ENCODE peak calls at places on chromosomes 4 and X, in seven cellular contexts. L, H, Z, R, O, D and U are unnamed samples.

GRCh38 chr4:139587452-139587851 is 31.4 kb upstream of the SETD7 start:
- DNase-seq in H (no peak), Z (no peak), R (no peak), O (no peak), D (no peak), L (no peak), U (no peak)

GRCh38 chr4:85946821-85947220 is 413.0 kb downstream of the MAPK10 start:
- DNase-seq in Z (no peak), O (no peak), H (no peak), D (no peak), R (no peak), L (no peak), U (no peak)

GRCh38 chr4:172726001-172726423 is 442.6 kb upstream of the GALNT7 start:
- DNase-seq in H (no peak), Z (no peak), O (peak), D (no peak), R (peak), L (no peak), U (no peak)

GRCh38 chrX:2631743-2632532 is 59.2 kb upstream of the CD99 start:
- DNase-seq in O (no peak), Z (no peak), L (no peak), H (no peak), R (no peak), D (no peak), U (peak)

GRCh38 chr4:144754562-144755410 is 108.8 kb downstream of the HHIP start:
- DNase-seq in R (peak), L (peak), H (no peak), D (no peak), O (no peak), Z (no peak), U (no peak)

GRCh38 chrX:149950681-149951080 is 12.4 kb upstream of the EOLA2 start:
- DNase-seq in O (no peak), L (peak), Z (no peak), H (peak), D (peak), R (peak), U (no peak)

GRCh38 chrX:14064632-14065432 is 35.1 kb upstream of the GEMIN8 start:
- DNase-seq in R (peak), Z (no peak), O (no peak), D (peak), H (no peak), L (peak), U (no peak)

GRCh38 chrX:155888139-155888538 is 7.0 kb downstream of the VAMP7 start:
- DNase-seq in O (peak), R (peak), D (no peak), L (peak), Z (no peak), H (no peak), U (no peak)

GRCh38 chrX:103628386-103629290 is at the start of gene TCEAL1:
- DNase-seq in O (no peak), Z (no peak), D (peak), H (peak), L (no peak), R (peak), U (no peak)

GRCh38 chrX:110034036-110034435 is 31.1 kb downstream of the TMEM164 start:
- DNase-seq in H (no peak), Z (no peak), O (no peak), L (no peak), D (no peak), R (no peak), U (no peak)

GRCh38 chrX:110038900-110039299 is 36.0 kb downstream of the TMEM164 start:
- DNase-seq in R (no peak), L (no peak), D (no peak), H (no peak), Z (no peak), O (no peak), U (no peak)

GRCh38 chrX:110032534-110033161 is 29.7 kb downstream of the TMEM164 start:
- DNase-seq in H (no peak), D (no peak), O (no peak), R (no peak), L (no peak), Z (no peak), U (no peak)

GRCh38 chrX:110036162-110037033 is 33.5 kb downstream of the TMEM164 start:
- DNase-seq in H (no peak), O (no peak), R (peak), D (no peak), Z (no peak), L (no peak), U (peak)

DNA sequence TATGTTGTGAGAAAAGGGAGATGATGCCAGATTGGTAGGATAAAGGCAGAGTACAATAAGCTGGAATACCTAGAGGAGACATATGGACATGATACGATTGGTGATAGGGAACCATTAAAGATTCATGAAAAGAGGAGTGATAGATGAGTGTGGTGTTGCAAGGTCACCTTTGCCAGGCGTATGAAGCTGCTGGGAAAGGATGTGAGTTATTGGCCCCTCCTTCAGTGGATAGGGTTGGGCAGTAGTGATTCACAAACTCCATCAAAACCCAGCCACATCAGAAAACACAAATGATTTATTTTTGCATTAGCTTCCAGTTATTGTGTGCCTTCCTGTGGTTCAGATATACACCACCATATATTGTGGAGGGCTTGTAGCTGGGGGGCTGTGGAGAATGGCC is 34.3 kb downstream of the TMEM164 start:
- DNase-seq in R (peak), D (no peak), H (no peak), O (no peak), L (no peak), Z (no peak), U (no peak)
- TF ChIP-seq REST in R (no peak), D (no peak), H (no peak), O (no peak), L (no peak), Z (no peak), U (no peak)

GRCh38 chr4:15402146-15402545 is 25.7 kb upstream of the C1QTNF7 start:
- DNase-seq in H (no peak), D (no peak), Z (no peak), L (no peak), R (no peak), O (no peak), U (no peak)

GRCh38 chr4:15402974-15403373 is 24.9 kb upstream of the C1QTNF7 start:
- DNase-seq in D (no peak), L (no peak), O (no peak), R (no peak), Z (no peak), H (no peak), U (no peak)

GRCh38 chr4:15400276-15400675 is 27.6 kb upstream of the C1QTNF7 start:
- DNase-seq in L (no peak), Z (no peak), R (no peak), D (no peak), O (no peak), H (no peak), U (no peak)

GRCh38 chr4:15398732-15399131 is 29.1 kb upstream of the C1QTNF7 start:
- DNase-seq in R (no peak), Z (no peak), O (no peak), L (no peak), D (no peak), H (no peak), U (no peak)

DNA sequence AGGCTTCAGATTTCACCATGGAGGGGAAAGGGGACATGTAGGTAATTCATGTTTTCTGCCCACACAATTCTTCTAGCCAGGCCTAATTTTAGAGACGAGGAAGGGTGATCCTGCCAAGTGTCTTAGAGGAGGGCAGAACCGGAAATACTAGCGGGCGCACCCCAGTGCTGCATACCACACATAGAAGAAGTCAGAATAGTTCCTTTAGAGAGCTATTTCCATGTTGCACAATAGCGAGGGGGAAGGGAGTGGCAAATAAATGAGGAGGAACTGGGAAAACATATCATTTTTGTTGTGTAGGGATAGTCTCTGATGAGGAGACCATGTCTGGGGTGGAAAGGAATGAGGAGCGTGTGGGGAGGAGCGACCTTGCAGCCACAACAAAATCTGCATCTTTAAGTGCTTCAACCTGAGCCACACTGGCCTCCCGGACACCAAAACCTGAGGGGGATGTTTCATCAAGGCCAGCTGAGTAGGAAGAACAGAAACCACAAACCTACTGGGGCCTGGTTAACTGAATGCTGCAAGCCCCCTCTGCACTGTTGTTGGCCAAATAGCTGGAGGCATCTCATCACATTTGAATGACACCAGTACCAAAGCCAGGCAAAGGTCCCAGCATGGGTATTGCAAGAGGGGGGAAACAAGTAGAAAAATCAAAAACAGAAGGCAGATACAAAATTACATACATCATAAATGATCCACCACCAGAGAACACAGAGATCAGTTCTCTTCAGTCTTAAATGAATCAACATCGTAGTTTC is 26.7 kb upstream of the C1QTNF7 start:
- DNase-seq in Z (no peak), O (no peak), R (peak), D (no peak), H (peak), L (no peak), U (peak)
- TF ChIP-seq REST in Z (no peak), O (no peak), R (no peak), D (no peak), H (no peak), L (no peak), U (peak)

DNA sequence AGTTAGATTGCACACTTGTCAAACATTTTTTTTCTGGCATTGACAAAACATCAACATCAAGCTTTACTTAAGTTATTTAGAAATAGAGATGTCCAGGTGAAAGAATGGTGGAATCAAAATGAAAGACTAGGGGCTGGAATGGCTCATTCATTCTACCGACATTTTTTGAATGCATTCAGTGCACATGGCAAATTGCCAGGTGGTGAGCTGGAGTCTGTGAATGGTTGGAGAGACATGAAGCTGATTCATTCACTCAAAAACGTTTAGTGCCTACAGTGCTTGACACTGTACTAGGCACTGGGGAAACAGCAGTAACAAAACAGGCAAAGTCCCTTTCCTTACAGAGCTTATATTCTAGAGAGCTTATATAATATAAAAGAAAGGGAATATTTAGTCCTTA is 292.3 kb downstream of the PPP1R2C start:
- DNase-seq in H (no peak), D (no peak), O (no peak), R (no peak), L (peak), Z (no peak), U (no peak)
- TF ChIP-seq REST in H (no peak), D (no peak), O (no peak), R (no peak), L (no peak), Z (no peak), U (no peak)

GRCh38 chr4:3266076-3266475 is 17.1 kb downstream of the MSANTD1 start:
- DNase-seq in H (no peak), L (no peak), D (no peak), R (no peak), Z (no peak), O (no peak), U (no peak)
- TF ChIP-seq REST in H (no peak), L (no peak), D (no peak), R (no peak), Z (no peak), O (no peak), U (no peak)

GRCh38 chrX:74249963-74250362 is 54.0 kb upstream of the ZCCHC13 start:
- DNase-seq in L (no peak), Z (no peak), D (peak), H (no peak), R (peak), O (no peak), U (no peak)
- TF ChIP-seq REST in L (no peak), Z (no peak), D (no peak), H (no peak), R (no peak), O (no peak), U (no peak)

GRCh38 chrX:109632906-109633504 is 8.0 kb upstream of the KCNE5 start:
- DNase-seq in R (peak), O (no peak), L (no peak), D (peak), Z (no peak), H (peak), U (no peak)

GRCh38 chrX:109624022-109624421 is 950 bp downstream of the KCNE5 start:
- DNase-seq in D (no peak), O (no peak), H (no peak), L (no peak), R (no peak), Z (no peak), U (no peak)

GRCh38 chrX:109624641-109625311 is at the start of gene KCNE5:
- DNase-seq in Z (no peak), L (no peak), H (peak), R (no peak), D (no peak), O (no peak), U (no peak)

GRCh38 chrX:109626637-109627036 is 1.7 kb upstream of the KCNE5 start:
- DNase-seq in H (no peak), O (no peak), R (no peak), Z (no peak), L (no peak), D (peak), U (no peak)

DNA sequence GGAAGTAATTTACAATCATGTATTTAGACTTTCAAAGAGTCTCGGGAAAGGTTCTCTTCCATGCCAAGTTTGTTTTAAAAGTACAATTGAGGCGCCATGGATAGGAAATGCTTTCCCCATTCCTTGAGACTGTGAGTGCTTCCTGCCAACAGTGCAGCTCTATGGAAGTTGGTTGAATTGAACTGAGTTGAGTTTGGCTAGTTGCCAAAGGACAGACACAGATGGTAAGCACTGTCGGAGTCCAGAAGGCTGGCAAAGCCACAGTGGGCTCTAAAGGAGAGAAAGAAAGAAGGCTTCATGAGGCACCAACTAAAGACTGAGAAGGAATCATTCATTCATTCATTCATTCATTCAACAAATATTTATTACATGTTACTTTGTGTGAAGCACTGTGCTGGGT is 4.3 kb upstream of the KCNE5 start:
- DNase-seq in O (no peak), R (no peak), D (no peak), L (no peak), H (peak), Z (no peak), U (no peak)
- TF ChIP-seq REST in O (no peak), R (no peak), D (no peak), L (no peak), H (no peak), Z (no peak), U (no peak)

GRCh38 chrX:137915466-137915865 is 349.5 kb downstream of the ZIC3 start:
- DNase-seq in H (no peak), R (no peak), L (no peak), O (no peak), D (no peak), Z (no peak), U (no peak)

DNA sequence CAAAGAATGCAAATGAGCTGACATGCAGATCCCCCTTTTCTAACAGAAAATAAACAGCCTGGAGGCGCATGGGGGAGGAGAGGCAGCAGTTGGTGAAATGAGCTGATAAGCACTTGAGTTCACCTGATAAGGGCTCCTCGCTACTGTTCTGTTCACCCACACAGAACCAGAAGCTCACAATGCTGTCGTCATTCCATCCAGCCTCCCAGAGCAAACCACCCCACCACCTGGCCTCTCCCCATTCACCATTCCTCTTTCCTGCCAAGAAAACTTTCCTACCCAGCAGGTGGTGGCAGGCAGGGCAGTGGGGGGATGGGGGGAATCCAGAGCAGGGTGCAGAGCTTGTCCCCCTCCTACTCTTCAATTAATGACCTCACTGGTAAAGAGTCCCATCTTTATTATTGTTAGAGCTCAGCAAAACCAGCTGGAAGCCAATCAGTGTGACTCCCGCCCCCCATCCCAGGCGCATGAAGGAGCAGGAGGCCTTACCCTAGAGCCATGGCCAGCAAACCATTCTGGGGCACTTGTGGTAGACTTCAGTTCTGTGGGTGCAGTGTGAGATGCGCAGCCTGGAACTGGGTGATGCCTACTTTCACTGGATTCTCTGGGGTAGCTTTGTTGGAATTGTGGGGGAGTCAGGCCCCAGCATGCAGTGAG is 350.3 kb downstream of the ZIC3 start:
- DNase-seq in D (peak), O (no peak), L (no peak), Z (no peak), R (no peak), H (no peak), U (no peak)
- TF ChIP-seq REST in D (no peak), O (no peak), L (no peak), Z (no peak), R (no peak), H (no peak), U (no peak)

GRCh38 chr4:169757575-169758184 is at the start of gene HPF1:
- DNase-seq in H (peak), L (peak), D (peak), O (peak), Z (peak), R (peak), U (peak)
- TF ChIP-seq REST in H (no peak), L (no peak), D (no peak), O (no peak), Z (no peak), R (no peak), U (peak)